ENCODE peak calls at places on chromosomes 12 and 14, in six cellular contexts. D, N, R, A, G and Y are unnamed samples.

GRCh38 chr12:54634795-54635194 is at the start of gene LACRT:
- DNase-seq in R (no peak), N (no peak), D (no peak), G (no peak), A (no peak), Y (no peak)

GRCh38 chr12:118397693-118398440 is 21.5 kb downstream of the SUDS3 start:
- DNase-seq in R (no peak), N (no peak), D (no peak), G (no peak), A (no peak), Y (no peak)

GRCh38 chr12:67651380-67651695 is 2.8 kb downstream of the DYRK2 start:
- DNase-seq in R (peak; percentile 53), D (no peak), N (peak; percentile 18), G (no peak), A (no peak), Y (peak; percentile 4)

GRCh38 chr14:96177766-96178377 is 26.8 kb upstream of the BDKRB2 start:
- DNase-seq in R (no peak), D (no peak), A (no peak), N (no peak), G (no peak), Y (no peak)

GRCh38 chr12:124480469-124481256 is 86.7 kb downstream of the NCOR2 start:
- DNase-seq in N (peak; percentile 28), D (peak; percentile 84), G (peak; percentile 36), R (peak; percentile 85), A (no peak), Y (peak; percentile 71)

GRCh38 chr14:65446159-65446558 is 33.6 kb downstream of the FUT8 start:
- DNase-seq in G (no peak), N (no peak), D (no peak), A (no peak), R (no peak), Y (no peak)

GRCh38 chr12:94266390-94266789 is 118.0 kb downstream of the PLXNC1 start:
- DNase-seq in N (no peak), G (no peak), D (no peak), A (no peak), R (no peak), Y (no peak)

GRCh38 chr14:105938959-105939358 is 412.6 kb downstream of the TMEM121 start:
- DNase-seq in N (no peak), G (no peak), A (no peak), D (no peak), R (no peak), Y (no peak)

GRCh38 chr14:54138354-54139038 is 181.9 kb upstream of the BMP4 start:
- DNase-seq in G (no peak), N (no peak), D (no peak), R (no peak), A (no peak), Y (peak; percentile 99)

GRCh38 chr12:22729898-22730443 is 105.0 kb downstream of the ETNK1 start:
- DNase-seq in N (no peak), D (no peak), G (no peak), A (no peak), R (no peak), Y (no peak)

GRCh38 chr14:34359423-34360120 is 102.5 kb downstream of the SPTSSA start:
- DNase-seq in G (no peak), N (no peak), D (no peak), A (no peak), R (no peak), Y (no peak)

GRCh38 chr14:49880267-49881064 is 12.4 kb upstream of the ARF6 start:
- DNase-seq in N (no peak), D (no peak), R (no peak), G (no peak), A (no peak), Y (no peak)

GRCh38 chr12:53378705-53379388 is 1.1 kb upstream of the SP1 start:
- DNase-seq in N (peak; percentile 41), A (no peak), R (no peak), D (no peak), G (no peak), Y (no peak)

GRCh38 chr12:93442411-93443340 is 929 bp upstream of the UBE2N start:
- DNase-seq in G (no peak), N (no peak), D (no peak), R (no peak), A (no peak), Y (no peak)

GRCh38 chr12:108643941-108644742 is 10.4 kb upstream of the SELPLG start:
- DNase-seq in N (peak; percentile 58), D (no peak), R (no peak), A (no peak), G (no peak), Y (no peak)

GRCh38 chr14:91845652-91846051 is 21.7 kb downstream of the TC2N start:
- DNase-seq in G (no peak), N (no peak), D (no peak), R (no peak), A (no peak), Y (no peak)

GRCh38 chr12:105451211-105451610 is 120.7 kb downstream of the C12orf75 start:
- DNase-seq in A (no peak), N (no peak), D (no peak), G (no peak), R (no peak), Y (no peak)

GRCh38 chr12:65956056-65956738 is 131.9 kb downstream of the HMGA2 start:
- DNase-seq in G (no peak), D (no peak), A (no peak), N (no peak), R (no peak), Y (no peak)

GRCh38 chr14:63508033-63508432 is 35.1 kb downstream of the PPP2R5E start:
- DNase-seq in N (no peak), R (no peak), D (no peak), A (no peak), G (no peak), Y (peak; percentile 48)

GRCh38 chr14:98146416-98146815 is 1125.6 kb downstream of the BCL11B start:
- DNase-seq in N (no peak), D (no peak), R (no peak), G (no peak), A (no peak), Y (no peak)

GRCh38 chr12:43852744-43853143 is 16.9 kb downstream of the TMEM117 start:
- DNase-seq in G (no peak), N (no peak), A (no peak), D (no peak), R (no peak), Y (no peak)

GRCh38 chr14:87233266-87233665 is 759.7 kb downstream of the GALC start:
- DNase-seq in G (no peak), D (no peak), A (no peak), R (no peak), N (no peak), Y (no peak)

GRCh38 chr12:32462908-32463307 is 63.5 kb downstream of the FGD4 start:
- DNase-seq in A (no peak), R (no peak), D (no peak), N (no peak), G (no peak), Y (no peak)

GRCh38 chr12:130708648-130709047 is 7.5 kb downstream of the RIMBP2 start:
- DNase-seq in G (no peak), A (no peak), D (no peak), N (no peak), R (no peak), Y (no peak)

GRCh38 chr14:70793637-70794036 is 15.7 kb downstream of the MAP3K9 start:
- DNase-seq in A (no peak), R (no peak), G (no peak), D (no peak), N (no peak), Y (no peak)

GRCh38 chr12:126362964-126363363 is 1297.7 kb downstream of the AACS start:
- DNase-seq in N (no peak), G (no peak), R (no peak), A (peak; percentile 72), D (no peak), Y (no peak)

GRCh38 chr14:31420013-31420318 is 384 bp downstream of the HEATR5A start:
- DNase-seq in D (no peak), G (peak; percentile 59), R (peak; percentile 75), A (peak; percentile 81), N (peak; percentile 53), Y (peak; percentile 90)
- TF ChIP-seq CHD2 in D (no peak), G (no peak), R (no peak), A (no peak), N (no peak), Y (no peak)

DNA sequence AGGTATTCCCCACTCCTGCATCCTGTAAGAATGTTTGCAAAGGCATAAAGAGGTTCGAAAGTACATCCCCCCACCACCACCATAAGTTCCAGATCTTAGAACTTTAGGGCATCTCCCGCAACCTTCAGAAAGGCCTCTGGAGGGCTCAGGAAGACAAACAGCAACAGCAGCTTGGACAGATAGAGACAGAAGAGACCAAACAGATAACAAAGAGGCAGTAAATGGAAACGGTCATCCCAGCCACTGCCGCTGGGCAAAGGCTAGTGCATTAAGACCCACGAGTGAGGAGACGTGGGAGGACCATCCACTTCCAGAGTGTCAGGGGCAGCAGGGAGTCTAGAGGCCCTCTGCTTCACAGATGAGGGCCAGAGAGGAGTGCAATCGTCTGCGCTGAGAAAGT is 124.3 kb downstream of the CRACR2A start:
- DNase-seq in A (no peak), R (peak; percentile 34), D (no peak), N (no peak), G (no peak), Y (no peak)
- TF ChIP-seq CHD2 in A (no peak), R (no peak), D (no peak), N (no peak), G (no peak), Y (no peak)

GRCh38 chr12:48925218-48925871 is at the start of gene FKBP11:
- DNase-seq in N (peak; percentile 68), R (peak; percentile 74), G (no peak), A (peak; percentile 89), D (peak; percentile 30), Y (no peak)
- TF ChIP-seq CHD2 in N (no peak), R (no peak), G (no peak), A (no peak), D (peak; percentile 53), Y (no peak)

GRCh38 chr14:100666403-100666802 is 60.3 kb upstream of the DLK1 start:
- DNase-seq in A (no peak), D (no peak), R (no peak), N (no peak), G (no peak), Y (no peak)

GRCh38 chr14:100669011-100669412 is 57.7 kb upstream of the DLK1 start:
- DNase-seq in R (no peak), A (no peak), N (no peak), D (no peak), G (no peak), Y (no peak)

GRCh38 chr14:100668352-100668751 is 58.3 kb upstream of the DLK1 start:
- DNase-seq in N (no peak), G (no peak), D (no peak), R (no peak), A (no peak), Y (no peak)

GRCh38 chr14:100666851-100667250 is 59.8 kb upstream of the DLK1 start:
- DNase-seq in A (no peak), R (no peak), G (no peak), D (no peak), N (no peak), Y (no peak)

GRCh38 chr14:100667706-100668105 is 59.0 kb upstream of the DLK1 start:
- DNase-seq in R (no peak), N (no peak), D (no peak), G (no peak), A (no peak), Y (no peak)
- TF ChIP-seq CHD2 in R (no peak), N (no peak), D (no peak), G (no peak), A (no peak), Y (no peak)

GRCh38 chr12:33828326-33828725 is 194.0 kb upstream of the ALG10 start:
- DNase-seq in D (no peak), R (no peak), N (no peak), G (no peak), A (no peak), Y (no peak)
- TF ChIP-seq CHD2 in D (no peak), R (no peak), N (no peak), G (no peak), A (no peak), Y (no peak)